ENCODE peak calls at places on chromosomes 11 and 22, in six cellular contexts. One of them, this sample, is unnamed. For H3K4me1, the result is how much of the 10 kb centered on the place peaks cover.

GRCh38 chr11:119496453-119496852 is 73.5 kb upstream of the THY1 start:
- DNase-seq in left ventricle myocardium inferior: no peak
- DNase-seq in SK-N-SH: peak
- DNase-seq in colonic mucosa: no peak
- DNase-seq in effector memory CD4-positive, alpha-beta T cell: no peak
- DNase-seq in aorta: no peak
- DNase-seq in this sample: no peak

GRCh38 chr11:27991731-27992130 is 116.2 kb downstream of the KIF18A start:
- DNase-seq in colonic mucosa: no peak
- DNase-seq in SK-N-SH: no peak
- DNase-seq in aorta: no peak
- DNase-seq in left ventricle myocardium inferior: no peak
- DNase-seq in effector memory CD4-positive, alpha-beta T cell: no peak
- DNase-seq in this sample: no peak

GRCh38 chr11:64893194-64894069 is 15.0 kb upstream of the EHD1 start:
- DNase-seq in SK-N-SH: no peak
- DNase-seq in left ventricle myocardium inferior: no peak
- DNase-seq in aorta: no peak
- DNase-seq in colonic mucosa: peak
- DNase-seq in effector memory CD4-positive, alpha-beta T cell: no peak
- DNase-seq in this sample: no peak

GRCh38 chr11:61787928-61788491 is 4.4 kb downstream of the TMEM258 start:
- DNase-seq in left ventricle myocardium inferior: no peak
- DNase-seq in aorta: no peak
- DNase-seq in SK-N-SH: peak
- DNase-seq in effector memory CD4-positive, alpha-beta T cell: no peak
- DNase-seq in colonic mucosa: peak
- DNase-seq in this sample: no peak

GRCh38 chr11:102456381-102456780 is 3.8 kb upstream of the TMEM123 start:
- DNase-seq in SK-N-SH: no peak
- DNase-seq in effector memory CD4-positive, alpha-beta T cell: no peak
- DNase-seq in left ventricle myocardium inferior: no peak
- DNase-seq in colonic mucosa: no peak
- DNase-seq in aorta: no peak
- DNase-seq in this sample: no peak

GRCh38 chr11:15139101-15139770 is 24.5 kb downstream of the INSC start:
- DNase-seq in colonic mucosa: no peak
- DNase-seq in SK-N-SH: no peak
- DNase-seq in aorta: no peak
- DNase-seq in left ventricle myocardium inferior: no peak
- DNase-seq in effector memory CD4-positive, alpha-beta T cell: no peak
- DNase-seq in this sample: no peak

GRCh38 chr22:49297871-49298721 is 529.6 kb downstream of the BRD1 start:
- DNase-seq in colonic mucosa: no peak
- DNase-seq in left ventricle myocardium inferior: no peak
- DNase-seq in aorta: peak
- DNase-seq in effector memory CD4-positive, alpha-beta T cell: no peak
- DNase-seq in SK-N-SH: peak
- DNase-seq in this sample: peak

GRCh38 chr22:45630436-45630835 is 41.2 kb upstream of the ATXN10 start:
- DNase-seq in SK-N-SH: no peak
- DNase-seq in effector memory CD4-positive, alpha-beta T cell: no peak
- DNase-seq in left ventricle myocardium inferior: no peak
- DNase-seq in aorta: peak
- DNase-seq in colonic mucosa: no peak
- DNase-seq in this sample: no peak

GRCh38 chr22:17627961-17628303 is 617 bp downstream of the ATP6V1E1 start:
- DNase-seq in aorta: no peak
- DNase-seq in colonic mucosa: peak
- DNase-seq in left ventricle myocardium inferior: no peak
- DNase-seq in SK-N-SH: no peak
- DNase-seq in effector memory CD4-positive, alpha-beta T cell: no peak
- DNase-seq in this sample: no peak

GRCh38 chr11:86896486-86896885 is 58.7 kb downstream of the FZD4 start:
- DNase-seq in effector memory CD4-positive, alpha-beta T cell: no peak
- DNase-seq in colonic mucosa: no peak
- DNase-seq in SK-N-SH: no peak
- DNase-seq in left ventricle myocardium inferior: no peak
- DNase-seq in aorta: no peak
- DNase-seq in this sample: no peak

GRCh38 chr11:61577383-61578118 is 3.3 kb downstream of the SYT7 start:
- DNase-seq in colonic mucosa: no peak
- DNase-seq in aorta: no peak
- DNase-seq in effector memory CD4-positive, alpha-beta T cell: no peak
- DNase-seq in SK-N-SH: peak
- DNase-seq in left ventricle myocardium inferior: peak
- DNase-seq in this sample: no peak

GRCh38 chr22:20039683-20040325 is 18.9 kb downstream of the TANGO2 start:
- DNase-seq in left ventricle myocardium inferior: no peak
- DNase-seq in colonic mucosa: no peak
- DNase-seq in effector memory CD4-positive, alpha-beta T cell: no peak
- DNase-seq in SK-N-SH: no peak
- DNase-seq in aorta: no peak
- DNase-seq in this sample: no peak

GRCh38 chr11:96246718-96247540 is 96.1 kb downstream of the MAML2 start:
- DNase-seq in colonic mucosa: no peak
- DNase-seq in aorta: no peak
- DNase-seq in effector memory CD4-positive, alpha-beta T cell: no peak
- DNase-seq in left ventricle myocardium inferior: no peak
- DNase-seq in SK-N-SH: no peak
- DNase-seq in this sample: no peak

GRCh38 chr11:50155508-50155907 is 122.8 kb downstream of the OR4C45 start:
- DNase-seq in colonic mucosa: no peak
- DNase-seq in SK-N-SH: no peak
- DNase-seq in aorta: no peak
- DNase-seq in effector memory CD4-positive, alpha-beta T cell: no peak
- DNase-seq in left ventricle myocardium inferior: no peak
- DNase-seq in this sample: no peak

GRCh38 chr22:20032407-20032991 is 11.6 kb downstream of the TANGO2 start:
- DNase-seq in aorta: no peak
- DNase-seq in left ventricle myocardium inferior: no peak
- DNase-seq in effector memory CD4-positive, alpha-beta T cell: no peak
- DNase-seq in colonic mucosa: no peak
- DNase-seq in SK-N-SH: no peak
- DNase-seq in this sample: no peak

GRCh38 chr11:65653229-65654225 is 9.2 kb downstream of the RELA start:
- DNase-seq in effector memory CD4-positive, alpha-beta T cell: no peak
- DNase-seq in left ventricle myocardium inferior: no peak
- DNase-seq in SK-N-SH: no peak
- DNase-seq in colonic mucosa: no peak
- DNase-seq in aorta: no peak
- DNase-seq in this sample: no peak

GRCh38 chr22:46063861-46064235 is 86.5 kb upstream of the PPARA start:
- DNase-seq in colonic mucosa: no peak
- DNase-seq in effector memory CD4-positive, alpha-beta T cell: no peak
- DNase-seq in aorta: no peak
- DNase-seq in SK-N-SH: no peak
- DNase-seq in left ventricle myocardium inferior: peak
- DNase-seq in this sample: peak

GRCh38 chr11:67373916-67374570 is 645 bp upstream of the CLCF1 start:
- DNase-seq in effector memory CD4-positive, alpha-beta T cell: no peak
- DNase-seq in SK-N-SH: peak
- DNase-seq in colonic mucosa: peak
- DNase-seq in left ventricle myocardium inferior: peak
- DNase-seq in aorta: peak
- DNase-seq in this sample: peak

GRCh38 chr11:43943931-43944751 is 1.7 kb downstream of the C11orf96 start:
- DNase-seq in effector memory CD4-positive, alpha-beta T cell: no peak
- DNase-seq in aorta: peak
- DNase-seq in left ventricle myocardium inferior: no peak
- DNase-seq in colonic mucosa: no peak
- DNase-seq in SK-N-SH: no peak
- DNase-seq in this sample: no peak

GRCh38 chr11:66100272-66101037 is 30.4 kb downstream of the PACS1 start:
- DNase-seq in SK-N-SH: peak
- DNase-seq in aorta: peak
- DNase-seq in left ventricle myocardium inferior: peak
- DNase-seq in effector memory CD4-positive, alpha-beta T cell: peak
- DNase-seq in colonic mucosa: peak
- DNase-seq in this sample: peak

GRCh38 chr11:121950160-121950559 is 165.9 kb downstream of the BLID start:
- DNase-seq in effector memory CD4-positive, alpha-beta T cell: no peak
- DNase-seq in colonic mucosa: no peak
- DNase-seq in aorta: no peak
- DNase-seq in left ventricle myocardium inferior: no peak
- DNase-seq in SK-N-SH: no peak
- DNase-seq in this sample: no peak

GRCh38 chr11:19453893-19454292 is 213.1 kb upstream of the E2F8 start:
- DNase-seq in colonic mucosa: no peak
- DNase-seq in left ventricle myocardium inferior: no peak
- DNase-seq in SK-N-SH: no peak
- DNase-seq in aorta: peak
- DNase-seq in effector memory CD4-positive, alpha-beta T cell: no peak
- DNase-seq in this sample: no peak

GRCh38 chr22:47710135-47710534 is 947.7 kb downstream of the TBC1D22A start:
- DNase-seq in SK-N-SH: no peak
- DNase-seq in colonic mucosa: no peak
- DNase-seq in aorta: no peak
- DNase-seq in effector memory CD4-positive, alpha-beta T cell: no peak
- DNase-seq in left ventricle myocardium inferior: no peak
- DNase-seq in this sample: no peak

GRCh38 chr22:32518848-32519247 is 44.2 kb downstream of the FBXO7 start:
- DNase-seq in SK-N-SH: no peak
- DNase-seq in left ventricle myocardium inferior: no peak
- DNase-seq in effector memory CD4-positive, alpha-beta T cell: no peak
- DNase-seq in aorta: no peak
- DNase-seq in colonic mucosa: no peak
- DNase-seq in this sample: no peak

GRCh38 chr11:103585911-103586310 is 450.5 kb upstream of the DDI1 start:
- DNase-seq in left ventricle myocardium inferior: no peak
- DNase-seq in aorta: no peak
- DNase-seq in SK-N-SH: no peak
- DNase-seq in colonic mucosa: no peak
- DNase-seq in effector memory CD4-positive, alpha-beta T cell: no peak
- DNase-seq in this sample: no peak

GRCh38 chr11:126101241-126101929 is 38.7 kb upstream of the CDON start:
- DNase-seq in left ventricle myocardium inferior: no peak
- DNase-seq in effector memory CD4-positive, alpha-beta T cell: no peak
- DNase-seq in colonic mucosa: no peak
- DNase-seq in aorta: no peak
- DNase-seq in SK-N-SH: no peak
- DNase-seq in this sample: no peak

GRCh38 chr22:48824673-48825651 is 1002.7 kb downstream of the BRD1 start:
- DNase-seq in SK-N-SH: no peak
- DNase-seq in effector memory CD4-positive, alpha-beta T cell: no peak
- DNase-seq in left ventricle myocardium inferior: no peak
- DNase-seq in colonic mucosa: no peak
- DNase-seq in aorta: no peak
- DNase-seq in this sample: no peak

GRCh38 chr11:32792948-32793475 is 1.4 kb downstream of the CCDC73 start:
- DNase-seq in colonic mucosa: peak
- DNase-seq in SK-N-SH: peak
- DNase-seq in left ventricle myocardium inferior: peak
- DNase-seq in aorta: no peak
- DNase-seq in effector memory CD4-positive, alpha-beta T cell: peak
- DNase-seq in this sample: peak

GRCh38 chr11:110935018-110935640 is 222.9 kb upstream of the ARHGAP20 start:
- DNase-seq in effector memory CD4-positive, alpha-beta T cell: no peak
- DNase-seq in colonic mucosa: no peak
- DNase-seq in SK-N-SH: no peak
- DNase-seq in aorta: no peak
- DNase-seq in left ventricle myocardium inferior: no peak
- DNase-seq in this sample: no peak

GRCh38 chr11:2796508-2797180 is 88.9 kb downstream of the CDKN1C start:
- DNase-seq in aorta: peak
- DNase-seq in left ventricle myocardium inferior: peak
- DNase-seq in SK-N-SH: no peak
- DNase-seq in colonic mucosa: no peak
- DNase-seq in effector memory CD4-positive, alpha-beta T cell: no peak
- DNase-seq in this sample: no peak

GRCh38 chr11:129932385-129933067 is 37.1 kb upstream of the NFRKB start:
- DNase-seq in effector memory CD4-positive, alpha-beta T cell: no peak
- DNase-seq in SK-N-SH: no peak
- DNase-seq in aorta: no peak
- DNase-seq in colonic mucosa: no peak
- DNase-seq in left ventricle myocardium inferior: no peak
- DNase-seq in this sample: peak

GRCh38 chr22:24451162-24451561 is 23.8 kb downstream of the ADORA2A start:
- DNase-seq in effector memory CD4-positive, alpha-beta T cell: no peak
- DNase-seq in left ventricle myocardium inferior: no peak
- DNase-seq in SK-N-SH: no peak
- DNase-seq in colonic mucosa: no peak
- DNase-seq in aorta: no peak
- DNase-seq in this sample: no peak
- H3K4me1 ChIP-seq in effector memory CD4-positive, alpha-beta T cell: under half
- H3K4me1 ChIP-seq in left ventricle myocardium inferior: under half
- H3K4me1 ChIP-seq in SK-N-SH: under half
- H3K4me1 ChIP-seq in colonic mucosa: under half
- H3K4me1 ChIP-seq in aorta: under half
- H3K4me1 ChIP-seq in this sample: under half

DNA sequence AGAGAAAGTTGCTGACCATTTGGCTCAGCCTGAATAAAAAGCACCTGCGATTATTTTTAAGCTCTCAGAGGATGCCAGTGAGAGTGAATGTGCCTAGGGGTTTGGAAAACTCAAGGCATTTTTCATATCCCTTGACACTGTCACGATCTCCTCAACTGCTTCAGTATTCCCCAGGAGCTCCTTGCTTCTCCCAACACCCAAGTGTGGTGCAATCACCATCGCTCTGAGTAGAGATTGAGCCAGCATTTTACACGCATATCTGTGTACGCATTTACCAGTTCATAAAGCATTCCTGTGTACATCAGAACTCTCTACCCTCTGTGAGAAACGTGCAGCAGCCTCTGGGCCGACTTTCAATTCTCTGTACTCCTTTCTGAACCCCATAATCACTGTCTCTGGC is 1.3 kb downstream of the SRRD start:
- DNase-seq in left ventricle myocardium inferior: no peak
- DNase-seq in aorta: no peak
- DNase-seq in SK-N-SH: no peak
- DNase-seq in colonic mucosa: no peak
- DNase-seq in effector memory CD4-positive, alpha-beta T cell: no peak
- DNase-seq in this sample: no peak
- H3K4me1 ChIP-seq in left ventricle myocardium inferior: half or more
- H3K4me1 ChIP-seq in aorta: under half
- H3K4me1 ChIP-seq in SK-N-SH: under half
- H3K4me1 ChIP-seq in colonic mucosa: under half
- H3K4me1 ChIP-seq in effector memory CD4-positive, alpha-beta T cell: under half
- H3K4me1 ChIP-seq in this sample: under half

DNA sequence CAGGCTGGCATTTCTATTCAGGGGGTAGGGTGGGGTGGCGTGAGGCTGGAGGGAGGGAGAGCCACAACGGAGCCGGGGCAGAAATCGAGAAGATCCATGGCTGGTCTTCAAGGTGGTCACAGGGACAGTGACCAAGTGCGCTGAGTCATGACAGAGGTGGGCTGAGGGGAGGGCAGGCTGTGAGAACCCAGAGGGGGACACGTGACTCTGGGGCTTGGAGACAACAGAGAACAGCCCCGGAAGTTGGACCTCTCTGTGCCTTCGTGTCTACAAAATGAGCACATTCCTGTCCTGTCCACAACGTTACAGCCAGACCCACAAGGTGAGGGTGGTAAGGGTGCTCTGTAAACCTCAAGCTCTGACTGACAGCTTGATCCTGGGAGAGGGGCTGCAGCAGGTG is 35.1 kb upstream of the ARFGAP3 start:
- DNase-seq in colonic mucosa: no peak
- DNase-seq in effector memory CD4-positive, alpha-beta T cell: no peak
- DNase-seq in SK-N-SH: no peak
- DNase-seq in left ventricle myocardium inferior: no peak
- DNase-seq in aorta: no peak
- DNase-seq in this sample: no peak
- H3K4me1 ChIP-seq in colonic mucosa: under half
- H3K4me1 ChIP-seq in effector memory CD4-positive, alpha-beta T cell: under half
- H3K4me1 ChIP-seq in SK-N-SH: under half
- H3K4me1 ChIP-seq in left ventricle myocardium inferior: half or more
- H3K4me1 ChIP-seq in aorta: under half
- H3K4me1 ChIP-seq in this sample: under half

GRCh38 chr22:36369004-36369921 is 18.5 kb downstream of the MYH9 start:
- DNase-seq in aorta: no peak
- DNase-seq in effector memory CD4-positive, alpha-beta T cell: no peak
- DNase-seq in SK-N-SH: no peak
- DNase-seq in left ventricle myocardium inferior: no peak
- DNase-seq in colonic mucosa: no peak
- DNase-seq in this sample: no peak
- H3K4me1 ChIP-seq in aorta: under half
- H3K4me1 ChIP-seq in effector memory CD4-positive, alpha-beta T cell: half or more
- H3K4me1 ChIP-seq in SK-N-SH: half or more
- H3K4me1 ChIP-seq in left ventricle myocardium inferior: half or more
- H3K4me1 ChIP-seq in colonic mucosa: half or more
- H3K4me1 ChIP-seq in this sample: half or more